ENCODE peak calls at places on chromosomes 12 and 14, in ten cellular contexts. One of them, this sample, is unnamed.
A peak's percentile ranks its signal among the peaks of the same experiment; 100 is the strongest.

GRCh38 chr12:43057561-43057960 is 468.0 kb upstream of the PRICKLE1 start:
- DNase-seq in spleen: no peak
- DNase-seq in uterus: no peak
- DNase-seq in right lobe of liver: no peak
- DNase-seq in A549: no peak
- DNase-seq in breast epithelium: no peak
- DNase-seq in K562: no peak
- DNase-seq in gastrocnemius medialis: no peak
- DNase-seq in HCT116: no peak
- DNase-seq in upper lobe of left lung: no peak
- DNase-seq in this sample: no peak

GRCh38 chr12:132492951-132493350 is 3.0 kb downstream of the FBRSL1 start:
- DNase-seq in spleen: no peak
- DNase-seq in K562: no peak
- DNase-seq in uterus: no peak
- DNase-seq in gastrocnemius medialis: no peak
- DNase-seq in right lobe of liver: no peak
- DNase-seq in breast epithelium: no peak
- DNase-seq in A549: no peak
- DNase-seq in upper lobe of left lung: peak; percentile 71
- DNase-seq in HCT116: no peak
- DNase-seq in this sample: no peak

GRCh38 chr12:53344824-53345485 is 8.8 kb upstream of the SP7 start:
- DNase-seq in HCT116: no peak
- DNase-seq in spleen: peak; percentile 91
- DNase-seq in upper lobe of left lung: peak; percentile 91
- DNase-seq in K562: peak; percentile 88
- DNase-seq in A549: peak; percentile 76
- DNase-seq in right lobe of liver: peak; percentile 70
- DNase-seq in breast epithelium: peak; percentile 71
- DNase-seq in uterus: peak; percentile 84
- DNase-seq in gastrocnemius medialis: peak; percentile 63
- DNase-seq in this sample: peak; percentile 62

GRCh38 chr14:61977217-61977616 is 215.0 kb downstream of the SNAPC1 start:
- DNase-seq in spleen: no peak
- DNase-seq in gastrocnemius medialis: no peak
- DNase-seq in breast epithelium: no peak
- DNase-seq in right lobe of liver: no peak
- DNase-seq in K562: no peak
- DNase-seq in A549: no peak
- DNase-seq in upper lobe of left lung: no peak
- DNase-seq in uterus: no peak
- DNase-seq in HCT116: no peak
- DNase-seq in this sample: no peak

GRCh38 chr14:58919262-58919661 is 269.2 kb upstream of the DAAM1 start:
- DNase-seq in breast epithelium: no peak
- DNase-seq in K562: no peak
- DNase-seq in spleen: no peak
- DNase-seq in gastrocnemius medialis: no peak
- DNase-seq in HCT116: no peak
- DNase-seq in upper lobe of left lung: no peak
- DNase-seq in right lobe of liver: no peak
- DNase-seq in A549: no peak
- DNase-seq in uterus: no peak
- DNase-seq in this sample: no peak

GRCh38 chr12:49980501-49981158 is 7.9 kb downstream of the AQP6 start:
- DNase-seq in K562: peak; percentile 33
- DNase-seq in HCT116: no peak
- DNase-seq in gastrocnemius medialis: no peak
- DNase-seq in spleen: no peak
- DNase-seq in upper lobe of left lung: no peak
- DNase-seq in breast epithelium: no peak
- DNase-seq in A549: no peak
- DNase-seq in uterus: no peak
- DNase-seq in right lobe of liver: no peak
- DNase-seq in this sample: no peak

GRCh38 chr12:124518051-124518932 is 49.1 kb downstream of the NCOR2 start:
- DNase-seq in K562: no peak
- DNase-seq in gastrocnemius medialis: peak; percentile 99
- DNase-seq in spleen: no peak
- DNase-seq in A549: peak; percentile 98
- DNase-seq in right lobe of liver: peak; percentile 98
- DNase-seq in HCT116: peak; percentile 56
- DNase-seq in upper lobe of left lung: peak; percentile 91
- DNase-seq in uterus: peak; percentile 100
- DNase-seq in breast epithelium: peak; percentile 99
- DNase-seq in this sample: peak; percentile 100

GRCh38 chr14:98172243-98172778 is 1099.7 kb downstream of the BCL11B start:
- DNase-seq in A549: no peak
- DNase-seq in gastrocnemius medialis: no peak
- DNase-seq in spleen: no peak
- DNase-seq in K562: no peak
- DNase-seq in uterus: no peak
- DNase-seq in HCT116: no peak
- DNase-seq in right lobe of liver: no peak
- DNase-seq in upper lobe of left lung: peak; percentile 49
- DNase-seq in breast epithelium: no peak
- DNase-seq in this sample: no peak

GRCh38 chr14:59484611-59485174 is 376 bp downstream of the JKAMP start:
- DNase-seq in spleen: no peak
- DNase-seq in K562: no peak
- DNase-seq in gastrocnemius medialis: no peak
- DNase-seq in upper lobe of left lung: no peak
- DNase-seq in breast epithelium: no peak
- DNase-seq in A549: peak; percentile 26
- DNase-seq in uterus: no peak
- DNase-seq in right lobe of liver: no peak
- DNase-seq in HCT116: no peak
- DNase-seq in this sample: no peak

GRCh38 chr14:55131782-55132181 is 2.7 kb downstream of the LGALS3 start:
- DNase-seq in uterus: no peak
- DNase-seq in A549: peak; percentile 21
- DNase-seq in right lobe of liver: no peak
- DNase-seq in breast epithelium: no peak
- DNase-seq in upper lobe of left lung: no peak
- DNase-seq in gastrocnemius medialis: no peak
- DNase-seq in spleen: no peak
- DNase-seq in K562: no peak
- DNase-seq in HCT116: no peak
- DNase-seq in this sample: no peak

GRCh38 chr12:15783288-15783687 is 5.9 kb downstream of the EPS8 start:
- DNase-seq in HCT116: no peak
- DNase-seq in spleen: no peak
- DNase-seq in K562: no peak
- DNase-seq in gastrocnemius medialis: no peak
- DNase-seq in uterus: no peak
- DNase-seq in right lobe of liver: no peak
- DNase-seq in A549: no peak
- DNase-seq in breast epithelium: no peak
- DNase-seq in upper lobe of left lung: no peak
- DNase-seq in this sample: no peak
- H3K9me3 ChIP-seq in HCT116: no peaks in the 10 kb centered on the region
- H3K9me3 ChIP-seq in spleen: no peaks in the 10 kb centered on the region
- H3K9me3 ChIP-seq in K562: no peaks in the 10 kb centered on the region
- H3K9me3 ChIP-seq in gastrocnemius medialis: no peaks in the 10 kb centered on the region
- H3K9me3 ChIP-seq in uterus: no peaks in the 10 kb centered on the region
- H3K9me3 ChIP-seq in right lobe of liver: no peaks in the 10 kb centered on the region
- H3K9me3 ChIP-seq in A549: peaks cover 3% of the 10 kb centered on the region
- H3K9me3 ChIP-seq in breast epithelium: no peaks in the 10 kb centered on the region
- H3K9me3 ChIP-seq in upper lobe of left lung: no peaks in the 10 kb centered on the region
- H3K9me3 ChIP-seq in this sample: no peaks in the 10 kb centered on the region

DNA sequence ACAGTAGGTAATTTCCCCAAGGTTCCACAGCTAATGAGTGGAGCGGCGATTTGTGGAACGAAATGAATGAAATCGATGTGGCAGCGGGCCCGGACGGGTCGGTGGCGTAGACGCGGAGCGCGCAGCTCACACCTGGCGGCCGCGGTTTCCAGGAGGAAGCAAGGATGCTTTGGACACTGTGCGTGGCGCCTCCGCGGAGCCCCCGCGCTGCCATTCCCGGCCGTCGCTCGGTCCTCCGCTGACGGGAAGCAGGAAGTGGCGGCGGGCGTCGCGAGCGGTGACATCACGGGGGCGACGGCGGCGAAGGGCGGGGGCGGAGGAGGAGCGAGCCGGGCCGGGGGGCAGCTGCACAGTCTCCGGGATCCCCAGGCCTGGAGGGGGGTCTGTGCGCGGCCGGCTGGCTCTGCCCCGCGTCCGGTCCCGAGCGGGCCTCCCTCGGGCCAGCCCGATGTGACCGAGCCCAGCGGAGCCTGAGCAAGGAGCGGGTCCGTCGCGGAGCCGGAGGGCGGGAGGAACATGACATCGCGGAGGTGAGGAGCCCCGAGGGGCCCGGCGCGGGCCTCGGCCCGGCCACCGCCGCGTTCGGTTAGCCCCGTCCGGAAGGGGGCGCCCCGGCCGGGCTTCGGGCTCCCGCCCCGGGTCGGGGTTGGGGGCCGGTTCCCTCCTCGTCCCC is at the start of gene PTPN11:
- DNase-seq in gastrocnemius medialis: peak; percentile 82
- DNase-seq in breast epithelium: peak; percentile 85
- DNase-seq in spleen: peak; percentile 97
- DNase-seq in uterus: peak; percentile 81
- DNase-seq in K562: peak; percentile 88
- DNase-seq in upper lobe of left lung: peak; percentile 99
- DNase-seq in right lobe of liver: peak; percentile 90
- DNase-seq in HCT116: peak; percentile 45
- DNase-seq in A549: peak; percentile 89
- DNase-seq in this sample: peak; percentile 74
- TF ChIP-seq POLR2A in gastrocnemius medialis: peak; percentile 94
- TF ChIP-seq POLR2A in breast epithelium: peak; percentile 82
- TF ChIP-seq POLR2A in spleen: peak; percentile 79
- TF ChIP-seq POLR2A in uterus: peak; percentile 92
- TF ChIP-seq POLR2A in K562: peak; percentile 96
- TF ChIP-seq POLR2A in upper lobe of left lung: peak; percentile 78
- TF ChIP-seq POLR2A in right lobe of liver: peak; percentile 94
- TF ChIP-seq POLR2A in HCT116: peak; percentile 77
- TF ChIP-seq POLR2A in A549: peak; percentile 96
- TF ChIP-seq POLR2A in this sample: peak; percentile 84

DNA sequence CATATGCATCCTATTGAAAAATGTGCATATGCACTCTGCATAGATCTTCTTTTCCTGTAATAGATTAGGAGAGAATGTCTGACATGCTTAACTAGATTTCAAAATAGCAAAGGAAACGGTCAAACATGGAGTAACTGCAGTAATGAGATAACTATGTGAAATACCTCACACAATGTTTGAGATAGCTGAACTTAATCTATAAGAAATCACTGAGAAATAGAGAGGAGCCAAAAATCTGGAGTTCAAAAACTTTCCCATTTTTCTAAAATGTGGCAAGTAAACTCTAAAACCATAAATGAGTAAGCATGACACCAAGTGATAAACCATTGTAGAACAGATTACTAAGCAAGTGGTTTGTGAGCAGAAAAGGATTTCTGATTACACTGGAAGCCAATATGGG is 382.7 kb upstream of the TMTC1 start:
- DNase-seq in A549: no peak
- DNase-seq in breast epithelium: no peak
- DNase-seq in uterus: no peak
- DNase-seq in gastrocnemius medialis: no peak
- DNase-seq in HCT116: no peak
- DNase-seq in K562: no peak
- DNase-seq in spleen: no peak
- DNase-seq in upper lobe of left lung: no peak
- DNase-seq in right lobe of liver: no peak
- DNase-seq in this sample: no peak
- H3K4me3 ChIP-seq in A549: no peak overlapping the region
- H3K4me3 ChIP-seq in breast epithelium: no peak overlapping the region
- H3K4me3 ChIP-seq in uterus: no peak overlapping the region
- H3K4me3 ChIP-seq in gastrocnemius medialis: no peak overlapping the region
- H3K4me3 ChIP-seq in HCT116: no peak overlapping the region
- H3K4me3 ChIP-seq in K562: no peak overlapping the region
- H3K4me3 ChIP-seq in spleen: no peak overlapping the region
- H3K4me3 ChIP-seq in upper lobe of left lung: no peak overlapping the region
- H3K4me3 ChIP-seq in right lobe of liver: no peak overlapping the region
- H3K4me3 ChIP-seq in this sample: no peak overlapping the region

GRCh38 chr12:38269897-38270296 is 46.7 kb upstream of the ALG10B start:
- DNase-seq in K562: no peak
- DNase-seq in breast epithelium: no peak
- DNase-seq in gastrocnemius medialis: no peak
- DNase-seq in A549: no peak
- DNase-seq in spleen: no peak
- DNase-seq in right lobe of liver: no peak
- DNase-seq in upper lobe of left lung: no peak
- DNase-seq in HCT116: no peak
- DNase-seq in uterus: no peak
- DNase-seq in this sample: no peak
- H3K9me3 ChIP-seq in K562: no peaks in the 10 kb centered on the region
- H3K9me3 ChIP-seq in breast epithelium: no peaks in the 10 kb centered on the region
- H3K9me3 ChIP-seq in gastrocnemius medialis: no peaks in the 10 kb centered on the region
- H3K9me3 ChIP-seq in A549: no peaks in the 10 kb centered on the region
- H3K9me3 ChIP-seq in spleen: no peaks in the 10 kb centered on the region
- H3K9me3 ChIP-seq in right lobe of liver: no peaks in the 10 kb centered on the region
- H3K9me3 ChIP-seq in upper lobe of left lung: no peaks in the 10 kb centered on the region
- H3K9me3 ChIP-seq in HCT116: no peaks in the 10 kb centered on the region
- H3K9me3 ChIP-seq in uterus: no peaks in the 10 kb centered on the region
- H3K9me3 ChIP-seq in this sample: no peaks in the 10 kb centered on the region

GRCh38 chr12:57127710-57128518 is at the start of gene LRP1:
- DNase-seq in spleen: peak; percentile 90
- DNase-seq in upper lobe of left lung: peak; percentile 95
- DNase-seq in HCT116: peak; percentile 67
- DNase-seq in breast epithelium: peak; percentile 87
- DNase-seq in A549: peak; percentile 88
- DNase-seq in gastrocnemius medialis: peak; percentile 81
- DNase-seq in right lobe of liver: peak; percentile 92
- DNase-seq in uterus: peak; percentile 90
- DNase-seq in K562: peak; percentile 94
- DNase-seq in this sample: peak; percentile 73
- TF ChIP-seq POLR2A in spleen: no peak
- TF ChIP-seq POLR2A in upper lobe of left lung: peak; percentile 77
- TF ChIP-seq POLR2A in HCT116: no peak
- TF ChIP-seq POLR2A in breast epithelium: peak; percentile 82
- TF ChIP-seq POLR2A in A549: peak; percentile 62
- TF ChIP-seq POLR2A in gastrocnemius medialis: peak; percentile 65
- TF ChIP-seq POLR2A in right lobe of liver: peak; percentile 63
- TF ChIP-seq POLR2A in uterus: peak; percentile 90
- TF ChIP-seq POLR2A in K562: no peak
- TF ChIP-seq POLR2A in this sample: peak; percentile 88

GRCh38 chr12:45423931-45424330 is 208.0 kb downstream of the ANO6 start:
- DNase-seq in HCT116: no peak
- DNase-seq in right lobe of liver: no peak
- DNase-seq in A549: no peak
- DNase-seq in spleen: no peak
- DNase-seq in upper lobe of left lung: no peak
- DNase-seq in breast epithelium: no peak
- DNase-seq in gastrocnemius medialis: no peak
- DNase-seq in uterus: no peak
- DNase-seq in K562: no peak
- DNase-seq in this sample: no peak
- H3K4me3 ChIP-seq in HCT116: no peak overlapping the region
- H3K4me3 ChIP-seq in right lobe of liver: no peak overlapping the region
- H3K4me3 ChIP-seq in A549: no peak overlapping the region
- H3K4me3 ChIP-seq in spleen: no peak overlapping the region
- H3K4me3 ChIP-seq in upper lobe of left lung: no peak overlapping the region
- H3K4me3 ChIP-seq in breast epithelium: no peak overlapping the region
- H3K4me3 ChIP-seq in gastrocnemius medialis: no peak overlapping the region
- H3K4me3 ChIP-seq in uterus: no peak overlapping the region
- H3K4me3 ChIP-seq in K562: no peak overlapping the region
- H3K4me3 ChIP-seq in this sample: no peak overlapping the region

GRCh38 chr14:19949218-19949617 is 18.5 kb downstream of the OR4K1 start:
- DNase-seq in gastrocnemius medialis: no peak
- DNase-seq in uterus: no peak
- DNase-seq in K562: no peak
- DNase-seq in upper lobe of left lung: no peak
- DNase-seq in breast epithelium: no peak
- DNase-seq in right lobe of liver: no peak
- DNase-seq in A549: no peak
- DNase-seq in HCT116: no peak
- DNase-seq in spleen: no peak
- DNase-seq in this sample: no peak
- H3K9me3 ChIP-seq in gastrocnemius medialis: no peaks in the 10 kb centered on the region
- H3K9me3 ChIP-seq in uterus: no peaks in the 10 kb centered on the region
- H3K9me3 ChIP-seq in K562: no peaks in the 10 kb centered on the region
- H3K9me3 ChIP-seq in upper lobe of left lung: no peaks in the 10 kb centered on the region
- H3K9me3 ChIP-seq in breast epithelium: no peaks in the 10 kb centered on the region
- H3K9me3 ChIP-seq in right lobe of liver: no peaks in the 10 kb centered on the region
- H3K9me3 ChIP-seq in A549: no peaks in the 10 kb centered on the region
- H3K9me3 ChIP-seq in HCT116: peaks cover 16% of the 10 kb centered on the region
- H3K9me3 ChIP-seq in spleen: no peaks in the 10 kb centered on the region
- H3K9me3 ChIP-seq in this sample: no peaks in the 10 kb centered on the region

This sample was measured in tibial nerve.